ENCODE peak calls at places on chromosomes 16 and 17, in ten cellular contexts. One of them, this sample, is unnamed.

GRCh38 chr17:16444258-16444886 is 29.0 kb downstream of the TRPV2 start:
- DNase-seq in activated T-cell treated with anti-CD3 and anti-CD28 coated beads for 1 hour: no peak
- DNase-seq in NCI-H510A: no peak
- DNase-seq in stimulated activated CD4-positive, alpha-beta T cell treated with anti-CD3 and anti-CD28 coated beads, Interleukin-15, amount 100 ng/mL, for 24 hours: peak; percentile 58
- DNase-seq in T-helper 17 cell: no peak
- DNase-seq in activated CD4-positive, CD25-positive, alpha-beta regulatory T cell: no peak
- DNase-seq in globus pallidus: no peak
- DNase-seq in activated T-helper 1 cell treated with anti-CD3 and anti-CD28 coated beads, Interleukin-12 subunit alpha, Interleukin-12 subunit beta, Interleukin-2, Interleukin-4 antibody, amounts not matched to agents 30 ng/mL and 10 ng/mL and 1 ng/mL, durations not matched to agents 14 hours and 24 hours and 36 hours: no peak
- DNase-seq in HFF-Myc: no peak
- DNase-seq in NCI-H345: no peak
- DNase-seq in this sample: no peak

GRCh38 chr17:61699032-61699431 is 108.0 kb upstream of the NACA2 start:
- DNase-seq in NCI-H510A: no peak
- DNase-seq in HFF-Myc: no peak
- DNase-seq in activated CD4-positive, CD25-positive, alpha-beta regulatory T cell: no peak
- DNase-seq in stimulated activated CD4-positive, alpha-beta T cell treated with anti-CD3 and anti-CD28 coated beads, Interleukin-15, amount 100 ng/mL, for 24 hours: no peak
- DNase-seq in globus pallidus: no peak
- DNase-seq in NCI-H345: no peak
- DNase-seq in T-helper 17 cell: no peak
- DNase-seq in activated T-cell treated with anti-CD3 and anti-CD28 coated beads for 1 hour: no peak
- DNase-seq in activated T-helper 1 cell treated with anti-CD3 and anti-CD28 coated beads, Interleukin-12 subunit alpha, Interleukin-12 subunit beta, Interleukin-2, Interleukin-4 antibody, amounts not matched to agents 30 ng/mL and 10 ng/mL and 1 ng/mL, durations not matched to agents 14 hours and 24 hours and 36 hours: no peak
- DNase-seq in this sample: no peak

GRCh38 chr16:55277536-55277935 is 46.5 kb upstream of the IRX6 start:
- DNase-seq in NCI-H345: no peak
- DNase-seq in NCI-H510A: no peak
- DNase-seq in T-helper 17 cell: no peak
- DNase-seq in activated T-helper 1 cell treated with anti-CD3 and anti-CD28 coated beads, Interleukin-12 subunit alpha, Interleukin-12 subunit beta, Interleukin-2, Interleukin-4 antibody, amounts not matched to agents 30 ng/mL and 10 ng/mL and 1 ng/mL, durations not matched to agents 14 hours and 24 hours and 36 hours: no peak
- DNase-seq in activated CD4-positive, CD25-positive, alpha-beta regulatory T cell: no peak
- DNase-seq in globus pallidus: no peak
- DNase-seq in stimulated activated CD4-positive, alpha-beta T cell treated with anti-CD3 and anti-CD28 coated beads, Interleukin-15, amount 100 ng/mL, for 24 hours: no peak
- DNase-seq in HFF-Myc: no peak
- DNase-seq in activated T-cell treated with anti-CD3 and anti-CD28 coated beads for 1 hour: no peak
- DNase-seq in this sample: no peak

GRCh38 chr17:80070375-80071115 is 30.8 kb upstream of the GAA start:
- DNase-seq in NCI-H345: no peak
- DNase-seq in T-helper 17 cell: no peak
- DNase-seq in HFF-Myc: no peak
- DNase-seq in NCI-H510A: no peak
- DNase-seq in globus pallidus: no peak
- DNase-seq in activated T-cell treated with anti-CD3 and anti-CD28 coated beads for 1 hour: no peak
- DNase-seq in stimulated activated CD4-positive, alpha-beta T cell treated with anti-CD3 and anti-CD28 coated beads, Interleukin-15, amount 100 ng/mL, for 24 hours: no peak
- DNase-seq in activated CD4-positive, CD25-positive, alpha-beta regulatory T cell: no peak
- DNase-seq in activated T-helper 1 cell treated with anti-CD3 and anti-CD28 coated beads, Interleukin-12 subunit alpha, Interleukin-12 subunit beta, Interleukin-2, Interleukin-4 antibody, amounts not matched to agents 30 ng/mL and 10 ng/mL and 1 ng/mL, durations not matched to agents 14 hours and 24 hours and 36 hours: no peak
- DNase-seq in this sample: no peak

GRCh38 chr16:25198021-25198420 is 18.7 kb upstream of the AQP8 start:
- DNase-seq in T-helper 17 cell: no peak
- DNase-seq in stimulated activated CD4-positive, alpha-beta T cell treated with anti-CD3 and anti-CD28 coated beads, Interleukin-15, amount 100 ng/mL, for 24 hours: no peak
- DNase-seq in activated T-cell treated with anti-CD3 and anti-CD28 coated beads for 1 hour: no peak
- DNase-seq in HFF-Myc: no peak
- DNase-seq in activated CD4-positive, CD25-positive, alpha-beta regulatory T cell: no peak
- DNase-seq in globus pallidus: no peak
- DNase-seq in activated T-helper 1 cell treated with anti-CD3 and anti-CD28 coated beads, Interleukin-12 subunit alpha, Interleukin-12 subunit beta, Interleukin-2, Interleukin-4 antibody, amounts not matched to agents 30 ng/mL and 10 ng/mL and 1 ng/mL, durations not matched to agents 14 hours and 24 hours and 36 hours: no peak
- DNase-seq in NCI-H510A: no peak
- DNase-seq in NCI-H345: no peak
- DNase-seq in this sample: no peak

GRCh38 chr16:2468142-2468724 is 2.9 kb upstream of the NTN3 start:
- DNase-seq in globus pallidus: no peak
- DNase-seq in activated T-cell treated with anti-CD3 and anti-CD28 coated beads for 1 hour: no peak
- DNase-seq in activated CD4-positive, CD25-positive, alpha-beta regulatory T cell: no peak
- DNase-seq in HFF-Myc: no peak
- DNase-seq in activated T-helper 1 cell treated with anti-CD3 and anti-CD28 coated beads, Interleukin-12 subunit alpha, Interleukin-12 subunit beta, Interleukin-2, Interleukin-4 antibody, amounts not matched to agents 30 ng/mL and 10 ng/mL and 1 ng/mL, durations not matched to agents 14 hours and 24 hours and 36 hours: no peak
- DNase-seq in stimulated activated CD4-positive, alpha-beta T cell treated with anti-CD3 and anti-CD28 coated beads, Interleukin-15, amount 100 ng/mL, for 24 hours: peak; percentile 29
- DNase-seq in T-helper 17 cell: no peak
- DNase-seq in NCI-H510A: no peak
- DNase-seq in NCI-H345: peak; percentile 93
- DNase-seq in this sample: no peak

GRCh38 chr16:75074920-75075687 is 41.5 kb downstream of the LDHD start:
- DNase-seq in stimulated activated CD4-positive, alpha-beta T cell treated with anti-CD3 and anti-CD28 coated beads, Interleukin-15, amount 100 ng/mL, for 24 hours: peak; percentile 83
- DNase-seq in activated CD4-positive, CD25-positive, alpha-beta regulatory T cell: peak; percentile 34
- DNase-seq in HFF-Myc: no peak
- DNase-seq in NCI-H345: peak; percentile 38
- DNase-seq in T-helper 17 cell: peak; percentile 83
- DNase-seq in NCI-H510A: peak; percentile 60
- DNase-seq in globus pallidus: no peak
- DNase-seq in activated T-helper 1 cell treated with anti-CD3 and anti-CD28 coated beads, Interleukin-12 subunit alpha, Interleukin-12 subunit beta, Interleukin-2, Interleukin-4 antibody, amounts not matched to agents 30 ng/mL and 10 ng/mL and 1 ng/mL, durations not matched to agents 14 hours and 24 hours and 36 hours: peak; percentile 83
- DNase-seq in activated T-cell treated with anti-CD3 and anti-CD28 coated beads for 1 hour: peak; percentile 62
- DNase-seq in this sample: peak; percentile 94

GRCh38 chr16:82801361-82801760 is 174.6 kb downstream of the CDH13 start:
- DNase-seq in HFF-Myc: no peak
- DNase-seq in activated T-helper 1 cell treated with anti-CD3 and anti-CD28 coated beads, Interleukin-12 subunit alpha, Interleukin-12 subunit beta, Interleukin-2, Interleukin-4 antibody, amounts not matched to agents 30 ng/mL and 10 ng/mL and 1 ng/mL, durations not matched to agents 14 hours and 24 hours and 36 hours: peak; percentile 5
- DNase-seq in stimulated activated CD4-positive, alpha-beta T cell treated with anti-CD3 and anti-CD28 coated beads, Interleukin-15, amount 100 ng/mL, for 24 hours: peak; percentile 40
- DNase-seq in NCI-H345: no peak
- DNase-seq in activated T-cell treated with anti-CD3 and anti-CD28 coated beads for 1 hour: no peak
- DNase-seq in activated CD4-positive, CD25-positive, alpha-beta regulatory T cell: no peak
- DNase-seq in T-helper 17 cell: no peak
- DNase-seq in globus pallidus: no peak
- DNase-seq in NCI-H510A: no peak
- DNase-seq in this sample: peak; percentile 35

GRCh38 chr17:40033339-40033738 is 18.1 kb downstream of the CSF3 start:
- DNase-seq in activated T-cell treated with anti-CD3 and anti-CD28 coated beads for 1 hour: no peak
- DNase-seq in activated T-helper 1 cell treated with anti-CD3 and anti-CD28 coated beads, Interleukin-12 subunit alpha, Interleukin-12 subunit beta, Interleukin-2, Interleukin-4 antibody, amounts not matched to agents 30 ng/mL and 10 ng/mL and 1 ng/mL, durations not matched to agents 14 hours and 24 hours and 36 hours: no peak
- DNase-seq in globus pallidus: no peak
- DNase-seq in activated CD4-positive, CD25-positive, alpha-beta regulatory T cell: no peak
- DNase-seq in T-helper 17 cell: no peak
- DNase-seq in NCI-H345: no peak
- DNase-seq in HFF-Myc: no peak
- DNase-seq in NCI-H510A: no peak
- DNase-seq in stimulated activated CD4-positive, alpha-beta T cell treated with anti-CD3 and anti-CD28 coated beads, Interleukin-15, amount 100 ng/mL, for 24 hours: no peak
- DNase-seq in this sample: no peak

GRCh38 chr16:11992008-11992584 is 15.6 kb downstream of the SNX29 start:
- DNase-seq in globus pallidus: no peak
- DNase-seq in activated T-helper 1 cell treated with anti-CD3 and anti-CD28 coated beads, Interleukin-12 subunit alpha, Interleukin-12 subunit beta, Interleukin-2, Interleukin-4 antibody, amounts not matched to agents 30 ng/mL and 10 ng/mL and 1 ng/mL, durations not matched to agents 14 hours and 24 hours and 36 hours: no peak
- DNase-seq in NCI-H345: no peak
- DNase-seq in activated CD4-positive, CD25-positive, alpha-beta regulatory T cell: no peak
- DNase-seq in NCI-H510A: no peak
- DNase-seq in T-helper 17 cell: no peak
- DNase-seq in HFF-Myc: no peak
- DNase-seq in activated T-cell treated with anti-CD3 and anti-CD28 coated beads for 1 hour: no peak
- DNase-seq in stimulated activated CD4-positive, alpha-beta T cell treated with anti-CD3 and anti-CD28 coated beads, Interleukin-15, amount 100 ng/mL, for 24 hours: no peak
- DNase-seq in this sample: no peak

GRCh38 chr17:4673986-4674770 is 29.8 kb downstream of the PELP1 start:
- DNase-seq in activated T-helper 1 cell treated with anti-CD3 and anti-CD28 coated beads, Interleukin-12 subunit alpha, Interleukin-12 subunit beta, Interleukin-2, Interleukin-4 antibody, amounts not matched to agents 30 ng/mL and 10 ng/mL and 1 ng/mL, durations not matched to agents 14 hours and 24 hours and 36 hours: no peak
- DNase-seq in NCI-H345: no peak
- DNase-seq in HFF-Myc: no peak
- DNase-seq in stimulated activated CD4-positive, alpha-beta T cell treated with anti-CD3 and anti-CD28 coated beads, Interleukin-15, amount 100 ng/mL, for 24 hours: no peak
- DNase-seq in globus pallidus: no peak
- DNase-seq in T-helper 17 cell: no peak
- DNase-seq in NCI-H510A: no peak
- DNase-seq in activated CD4-positive, CD25-positive, alpha-beta regulatory T cell: no peak
- DNase-seq in activated T-cell treated with anti-CD3 and anti-CD28 coated beads for 1 hour: no peak
- DNase-seq in this sample: no peak

GRCh38 chr17:79435962-79436361 is 174.9 kb downstream of the RBFOX3 start:
- DNase-seq in stimulated activated CD4-positive, alpha-beta T cell treated with anti-CD3 and anti-CD28 coated beads, Interleukin-15, amount 100 ng/mL, for 24 hours: no peak
- DNase-seq in activated T-cell treated with anti-CD3 and anti-CD28 coated beads for 1 hour: no peak
- DNase-seq in activated T-helper 1 cell treated with anti-CD3 and anti-CD28 coated beads, Interleukin-12 subunit alpha, Interleukin-12 subunit beta, Interleukin-2, Interleukin-4 antibody, amounts not matched to agents 30 ng/mL and 10 ng/mL and 1 ng/mL, durations not matched to agents 14 hours and 24 hours and 36 hours: no peak
- DNase-seq in activated CD4-positive, CD25-positive, alpha-beta regulatory T cell: no peak
- DNase-seq in globus pallidus: no peak
- DNase-seq in HFF-Myc: no peak
- DNase-seq in NCI-H345: no peak
- DNase-seq in T-helper 17 cell: no peak
- DNase-seq in NCI-H510A: no peak
- DNase-seq in this sample: no peak

GRCh38 chr16:28326881-28327610 is 34.7 kb downstream of the SBK1 start:
- DNase-seq in NCI-H510A: peak; percentile 47
- DNase-seq in T-helper 17 cell: peak; percentile 28
- DNase-seq in NCI-H345: peak; percentile 19
- DNase-seq in activated T-cell treated with anti-CD3 and anti-CD28 coated beads for 1 hour: peak; percentile 57
- DNase-seq in stimulated activated CD4-positive, alpha-beta T cell treated with anti-CD3 and anti-CD28 coated beads, Interleukin-15, amount 100 ng/mL, for 24 hours: peak; percentile 81
- DNase-seq in activated T-helper 1 cell treated with anti-CD3 and anti-CD28 coated beads, Interleukin-12 subunit alpha, Interleukin-12 subunit beta, Interleukin-2, Interleukin-4 antibody, amounts not matched to agents 30 ng/mL and 10 ng/mL and 1 ng/mL, durations not matched to agents 14 hours and 24 hours and 36 hours: peak; percentile 52
- DNase-seq in globus pallidus: peak; percentile 35
- DNase-seq in activated CD4-positive, CD25-positive, alpha-beta regulatory T cell: peak; percentile 39
- DNase-seq in HFF-Myc: no peak
- DNase-seq in this sample: peak; percentile 74

GRCh38 chr16:82995927-82996441 is 369.2 kb downstream of the CDH13 start:
- DNase-seq in activated T-helper 1 cell treated with anti-CD3 and anti-CD28 coated beads, Interleukin-12 subunit alpha, Interleukin-12 subunit beta, Interleukin-2, Interleukin-4 antibody, amounts not matched to agents 30 ng/mL and 10 ng/mL and 1 ng/mL, durations not matched to agents 14 hours and 24 hours and 36 hours: no peak
- DNase-seq in activated T-cell treated with anti-CD3 and anti-CD28 coated beads for 1 hour: no peak
- DNase-seq in globus pallidus: no peak
- DNase-seq in stimulated activated CD4-positive, alpha-beta T cell treated with anti-CD3 and anti-CD28 coated beads, Interleukin-15, amount 100 ng/mL, for 24 hours: no peak
- DNase-seq in NCI-H510A: no peak
- DNase-seq in HFF-Myc: peak; percentile 91
- DNase-seq in NCI-H345: peak; percentile 85
- DNase-seq in activated CD4-positive, CD25-positive, alpha-beta regulatory T cell: no peak
- DNase-seq in T-helper 17 cell: no peak
- DNase-seq in this sample: peak; percentile 16

GRCh38 chr17:74868251-74868907 is 4.4 kb downstream of the FDXR start:
- DNase-seq in NCI-H510A: no peak
- DNase-seq in T-helper 17 cell: no peak
- DNase-seq in stimulated activated CD4-positive, alpha-beta T cell treated with anti-CD3 and anti-CD28 coated beads, Interleukin-15, amount 100 ng/mL, for 24 hours: no peak
- DNase-seq in globus pallidus: no peak
- DNase-seq in activated CD4-positive, CD25-positive, alpha-beta regulatory T cell: no peak
- DNase-seq in HFF-Myc: no peak
- DNase-seq in activated T-cell treated with anti-CD3 and anti-CD28 coated beads for 1 hour: no peak
- DNase-seq in activated T-helper 1 cell treated with anti-CD3 and anti-CD28 coated beads, Interleukin-12 subunit alpha, Interleukin-12 subunit beta, Interleukin-2, Interleukin-4 antibody, amounts not matched to agents 30 ng/mL and 10 ng/mL and 1 ng/mL, durations not matched to agents 14 hours and 24 hours and 36 hours: no peak
- DNase-seq in NCI-H345: no peak
- DNase-seq in this sample: no peak

This sample was measured in activated CD4-positive, alpha-beta memory T cell treated with anti-CD3 and anti-CD28 coated beads, Interleukin-2, amount 10 ng/mL, durations not matched to agents 7 days and 5 days.